ENCODE peak calls at places on chromosomes 11 and 22, in four cellular contexts. C, Q, M and P are unnamed samples.

GRCh38 chr22:27747396-27748256 is 53.9 kb downstream of the MN1 start:
- DNase-seq in M (no peak), C (peak; percentile 82), Q (peak; percentile 35), P (no peak)

GRCh38 chr11:20278727-20279126 is 84.8 kb upstream of the HTATIP2 start:
- DNase-seq in C (no peak), M (no peak), Q (no peak), P (no peak)

GRCh38 chr11:18225906-18226305 is 10.7 kb downstream of the SAA4 start:
- DNase-seq in Q (no peak), M (no peak), C (no peak), P (no peak)

GRCh38 chr22:30208631-30209603 is 37.6 kb downstream of the LIF start:
- DNase-seq in Q (no peak), C (peak; percentile 88), M (no peak), P (no peak)

GRCh38 chr22:37425800-37426531 is 1.3 kb downstream of the ELFN2 start:
- DNase-seq in M (no peak), Q (peak; percentile 63), C (no peak), P (no peak)

GRCh38 chr11:93519179-93519578 is 24.0 kb downstream of the SMCO4 start:
- DNase-seq in M (no peak), Q (no peak), C (no peak), P (no peak)

GRCh38 chr11:66478823-66479740 is 1.2 kb upstream of the DPP3 start:
- DNase-seq in C (no peak), Q (peak; percentile 65), M (no peak), P (no peak)

GRCh38 chr11:62012451-62013265 is 45.2 kb upstream of the FTH1 start:
- DNase-seq in Q (no peak), M (no peak), C (no peak), P (no peak)

GRCh38 chr11:98227266-98227665 is 793.5 kb upstream of the CNTN5 start:
- DNase-seq in Q (no peak), C (no peak), M (no peak), P (no peak)

GRCh38 chr22:44407404-44408226 is 90.4 kb downstream of the RTL6 start:
- DNase-seq in C (no peak), M (no peak), Q (no peak), P (peak; percentile 43)

GRCh38 chr11:119829407-119829806 is 100.4 kb upstream of the NECTIN1 start:
- DNase-seq in M (no peak), C (no peak), Q (no peak), P (no peak)

GRCh38 chr11:68043349-68044144 is 4.7 kb downstream of the TCIRG1 start:
- DNase-seq in Q (no peak), C (no peak), M (peak; percentile 88), P (peak; percentile 48)

GRCh38 chr11:112318193-112318592 is 57.5 kb upstream of the PLET1 start:
- DNase-seq in C (no peak), Q (no peak), M (no peak), P (no peak)

GRCh38 chr22:36368359-36368983 is 19.3 kb downstream of the MYH9 start:
- DNase-seq in C (no peak), Q (peak; percentile 73), M (no peak), P (no peak)
- TF ChIP-seq CTCF in C (no peak), Q (no peak), M (no peak), P (peak; percentile 15)

DNA sequence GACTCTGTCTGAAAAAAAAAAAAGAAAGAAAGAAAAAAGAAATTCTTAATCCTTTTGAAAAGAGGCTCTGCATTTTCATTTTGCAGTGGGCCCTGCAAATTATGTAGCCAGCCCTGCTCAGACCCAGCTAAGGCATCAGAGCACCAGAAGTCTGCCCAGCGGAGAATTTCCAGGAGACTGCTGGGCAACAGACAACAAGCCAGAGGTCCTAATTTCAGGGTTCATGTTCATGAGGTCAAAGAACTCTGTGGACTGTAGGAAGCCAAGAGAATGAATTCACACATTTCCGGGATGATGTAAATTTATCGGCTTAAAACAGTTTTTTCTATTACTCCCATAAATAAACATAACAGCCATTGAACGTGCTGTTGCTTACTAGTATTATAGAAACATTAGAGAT is 14.8 kb upstream of the RTCB start:
- DNase-seq in M (no peak), C (no peak), Q (no peak), P (no peak)
- TF ChIP-seq CTCF in M (no peak), C (no peak), Q (no peak), P (no peak)

DNA sequence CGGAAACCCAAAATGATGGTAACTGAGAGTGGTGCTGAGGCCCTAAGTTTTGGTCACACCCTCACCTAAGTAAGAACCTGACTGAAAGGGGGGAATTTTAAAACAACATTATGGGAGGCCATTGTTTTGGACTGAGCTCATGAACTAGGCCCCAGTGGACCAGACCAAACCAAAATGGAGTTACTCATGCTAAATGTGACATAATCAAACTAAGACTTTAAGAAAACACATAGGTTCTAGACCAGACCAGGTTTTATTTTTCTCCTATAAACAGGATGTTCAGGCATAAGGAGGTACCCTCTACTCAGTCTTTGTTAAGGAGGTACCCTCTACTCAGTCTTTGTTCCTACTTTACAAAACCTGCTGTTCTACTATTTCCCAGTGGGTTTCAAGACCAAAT is 7.4 kb upstream of the EI24 start:
- DNase-seq in Q (no peak), C (no peak), M (no peak), P (no peak)
- TF ChIP-seq CTCF in Q (no peak), C (no peak), M (no peak), P (no peak)

DNA sequence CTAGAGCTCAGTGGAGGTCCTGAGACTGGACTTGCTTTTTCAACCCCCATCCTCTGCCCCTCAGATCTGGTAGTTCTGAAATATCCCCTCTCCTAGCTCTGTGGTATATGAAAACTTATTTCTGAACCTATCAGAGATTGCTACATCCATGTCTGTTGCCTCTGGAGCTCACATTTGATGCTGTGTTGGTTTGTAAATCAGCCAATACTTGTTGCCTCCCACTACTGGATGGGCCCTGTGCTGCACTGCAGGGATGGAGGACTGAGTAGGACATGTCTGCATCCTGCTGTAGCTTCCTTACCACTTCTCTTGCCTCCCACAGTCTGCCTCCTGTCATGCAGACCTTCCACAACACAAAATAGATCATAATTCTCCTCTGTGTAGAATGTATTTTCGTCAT is 5.2 kb downstream of the OLFML1 start:
- DNase-seq in Q (no peak), C (no peak), M (no peak), P (no peak)
- TF ChIP-seq CTCF in Q (no peak), C (no peak), M (no peak), P (no peak)

GRCh38 chr11:134276396-134277175 is 407 bp downstream of the GLB1L3 start:
- DNase-seq in Q (peak; percentile 68), C (no peak), M (no peak), P (no peak)

GRCh38 chr11:134277176-134278001 is 1.2 kb downstream of the GLB1L3 start:
- DNase-seq in M (no peak), C (no peak), Q (peak; percentile 53), P (no peak)

GRCh38 chr11:134273317-134273712 is 2.9 kb upstream of the GLB1L3 start:
- DNase-seq in Q (no peak), M (no peak), C (no peak), P (no peak)

GRCh38 chr11:134275188-134275533 is 1.0 kb upstream of the GLB1L3 start:
- DNase-seq in M (no peak), Q (no peak), C (no peak), P (no peak)

DNA sequence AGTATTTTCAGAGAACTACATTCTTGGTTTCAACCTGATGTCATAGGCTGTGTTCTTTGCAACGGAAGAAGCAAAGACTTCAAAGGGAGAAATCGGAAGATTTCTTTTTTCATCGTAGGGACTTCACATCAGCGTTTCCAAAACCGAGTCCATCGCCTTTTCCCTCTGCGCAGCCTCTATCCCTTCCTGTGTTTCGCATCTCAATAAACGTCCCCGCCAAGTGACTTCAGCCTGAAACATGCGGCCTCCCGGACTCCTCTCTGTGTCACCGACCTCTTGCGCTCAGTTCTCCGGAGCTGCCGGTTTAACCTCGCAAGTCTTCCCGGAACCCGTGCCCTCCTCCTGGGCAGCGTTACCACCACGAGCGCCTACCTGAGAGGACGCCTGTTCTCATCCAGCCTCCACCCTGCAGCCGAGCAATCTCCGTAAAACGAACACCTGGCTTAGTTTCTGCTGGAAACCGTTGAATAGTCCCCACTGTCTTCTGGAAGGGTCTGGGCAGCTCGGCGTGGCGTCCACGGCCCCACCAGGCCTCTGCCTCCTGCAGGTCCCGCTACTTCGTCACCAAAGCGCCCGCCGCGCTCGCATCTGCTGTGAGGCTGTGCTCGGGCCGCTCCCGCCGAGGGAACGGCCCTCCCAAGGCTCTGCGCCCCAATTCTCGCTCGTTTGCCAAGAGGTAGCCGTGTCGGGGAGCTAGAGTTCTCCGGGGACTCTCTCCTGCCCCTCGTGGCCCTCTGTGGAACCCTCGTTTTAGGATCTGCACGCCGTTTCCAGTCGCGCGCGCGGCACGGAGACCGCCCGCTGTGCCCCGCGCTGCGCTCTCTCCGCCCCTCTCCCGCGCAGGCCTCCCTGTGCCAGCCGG is at the start of gene GLB1L3:
- DNase-seq in Q (peak; percentile 71), C (no peak), M (no peak), P (no peak)
- TF ChIP-seq CTCF in Q (no peak), C (no peak), M (no peak), P (peak; percentile 43)

GRCh38 chr11:40716344-40717178 is 742.9 kb downstream of the LRRC4C start:
- DNase-seq in C (no peak), M (no peak), Q (no peak), P (no peak)

DNA sequence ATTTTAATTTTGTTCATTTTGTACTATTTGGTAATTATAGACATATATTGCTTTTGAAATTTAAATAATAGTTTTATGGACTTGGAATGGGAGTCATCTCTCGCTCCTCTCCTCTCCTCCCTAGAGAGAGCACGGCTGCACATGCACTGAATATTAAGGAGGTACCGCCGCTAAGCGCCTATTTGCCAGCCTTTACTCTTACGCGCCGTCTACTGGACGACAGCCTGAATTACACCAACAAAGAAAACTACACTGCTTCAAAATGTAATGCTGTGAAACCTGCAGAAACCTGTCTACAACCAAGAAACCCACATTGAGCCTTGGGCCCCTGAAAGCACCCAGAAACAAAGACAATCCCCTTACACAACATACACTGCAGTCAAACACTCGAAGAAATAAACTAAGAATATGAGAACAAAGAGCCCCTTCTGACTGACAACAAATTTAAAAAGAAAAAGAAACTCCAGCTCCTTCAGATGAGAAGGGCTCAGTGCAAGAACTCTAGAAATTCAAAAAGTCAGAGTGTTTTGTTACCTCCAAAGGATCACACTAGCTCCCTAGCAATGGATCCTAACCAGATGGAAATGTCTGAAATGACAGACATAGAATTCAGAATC is 737.2 kb downstream of the LRRC4C start:
- DNase-seq in M (peak; percentile 1), C (no peak), Q (peak; percentile 68), P (no peak)
- TF ChIP-seq CTCF in M (peak; percentile 84), C (no peak), Q (peak; percentile 88), P (no peak)

DNA sequence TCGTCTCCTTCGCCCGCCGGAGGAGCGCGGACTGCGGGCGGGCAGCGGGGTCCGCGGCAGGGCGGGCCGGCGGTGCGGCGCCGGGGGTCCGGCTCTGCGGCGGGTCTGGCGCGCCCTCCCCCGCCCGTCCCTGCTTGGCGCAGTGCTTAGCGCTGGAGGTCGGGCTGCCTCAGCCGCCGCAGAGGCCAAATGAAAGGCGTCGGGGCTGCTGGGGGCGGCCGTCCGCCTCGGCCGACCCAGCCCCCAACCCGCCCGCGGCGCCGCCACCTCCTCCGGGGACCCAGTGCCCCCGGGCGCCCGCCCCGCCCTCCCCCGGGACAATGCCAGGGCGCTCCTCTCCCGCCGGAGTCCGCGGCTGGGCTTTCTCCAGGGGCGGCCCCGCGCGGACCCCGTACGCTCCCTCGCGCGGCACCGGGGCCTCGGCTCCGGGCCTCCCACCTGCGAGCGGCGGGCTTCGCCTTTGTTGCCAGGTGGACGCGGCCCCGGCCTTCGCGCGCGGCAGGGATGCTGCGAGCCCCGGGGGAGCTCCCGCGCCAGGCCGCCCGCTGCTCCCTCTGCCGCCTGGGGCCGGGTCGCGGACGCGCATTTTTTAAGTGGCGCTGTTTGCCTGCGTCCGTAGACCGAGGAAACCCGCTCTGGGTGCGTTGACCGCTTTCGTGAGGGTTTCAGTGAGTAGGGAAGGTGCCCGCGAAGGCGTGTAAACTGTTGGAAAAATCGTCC is 575 bp downstream of the APLP2 start:
- DNase-seq in C (peak; percentile 75), M (no peak), Q (peak; percentile 43), P (no peak)
- TF ChIP-seq CTCF in C (no peak), M (no peak), Q (no peak), P (no peak)